ENCODE peak calls at places on chromosomes 4 and X, in seven cellular contexts. B is uterus, L is GM12864, C is left lung, Z is endothelial cell of umbilical vein, I is astrocyte of the spinal cord, H is neural progenitor cell. S is an unnamed sample.

GRCh38 chrX:10350221-10350620 is 193.4 kb downstream of the CLCN4 start:
- DNase-seq in B (no peak), I (no peak), L (no peak), C (no peak), Z (no peak), H (no peak), S (no peak)

GRCh38 chr4:53281438-53281837 is 84.4 kb downstream of the SCFD2 start:
- DNase-seq in C (no peak), I (no peak), B (no peak), L (no peak), H (no peak), Z (no peak), S (no peak)

GRCh38 chr4:175273995-175274753 is 356.0 kb downstream of the ADAM29 start:
- DNase-seq in L (no peak), I (peak), C (no peak), H (no peak), B (no peak), Z (no peak), S (no peak)

GRCh38 chr4:80027611-80028010 is 45.4 kb downstream of the ANTXR2 start:
- DNase-seq in L (no peak), B (no peak), C (no peak), I (no peak), Z (no peak), H (no peak), S (no peak)

GRCh38 chr4:80035336-80035735 is 37.7 kb downstream of the ANTXR2 start:
- DNase-seq in C (no peak), Z (peak), L (no peak), B (no peak), I (no peak), H (no peak), S (no peak)

GRCh38 chr4:174080361-174080760 is 203.1 kb downstream of the FBXO8 start:
- DNase-seq in C (no peak), H (no peak), Z (no peak), B (no peak), I (no peak), L (no peak), S (no peak)

GRCh38 chr4:1470393-1470670 is 64.1 kb upstream of the NKX1-1 start:
- DNase-seq in I (no peak), H (no peak), C (no peak), B (no peak), L (no peak), Z (no peak), S (no peak)

GRCh38 chr4:112183252-112183651 is 38.0 kb downstream of the FAM241A start:
- DNase-seq in I (no peak), C (no peak), Z (no peak), B (no peak), H (no peak), L (no peak), S (no peak)

GRCh38 chr4:185093573-185093972 is 49.5 kb upstream of the SLC25A4 start:
- DNase-seq in B (no peak), C (no peak), I (no peak), L (no peak), H (no peak), Z (no peak), S (no peak)

GRCh38 chrX:156001001-156001666 is 3.6 kb downstream of the IL9R start:
- DNase-seq in Z (no peak), H (no peak), C (no peak), I (no peak), B (no peak), L (no peak), S (no peak)

GRCh38 chr4:7742807-7743158 is 196.9 kb downstream of the AFAP1 start:
- DNase-seq in B (no peak), Z (no peak), I (no peak), C (peak), L (no peak), H (no peak), S (no peak)

GRCh38 chr4:37489697-37490096 is 196.5 kb downstream of the RELL1 start:
- DNase-seq in C (no peak), L (no peak), H (no peak), Z (no peak), I (no peak), B (no peak), S (no peak)

GRCh38 chr4:4477796-4478195 is 64.1 kb downstream of the STX18 start:
- DNase-seq in L (no peak), B (no peak), C (no peak), H (no peak), Z (no peak), I (no peak), S (no peak)

GRCh38 chrX:49286136-49286535 is 16.5 kb downstream of the PPP1R3F start:
- DNase-seq in C (no peak), B (no peak), H (no peak), Z (no peak), I (no peak), L (no peak), S (no peak)

DNA sequence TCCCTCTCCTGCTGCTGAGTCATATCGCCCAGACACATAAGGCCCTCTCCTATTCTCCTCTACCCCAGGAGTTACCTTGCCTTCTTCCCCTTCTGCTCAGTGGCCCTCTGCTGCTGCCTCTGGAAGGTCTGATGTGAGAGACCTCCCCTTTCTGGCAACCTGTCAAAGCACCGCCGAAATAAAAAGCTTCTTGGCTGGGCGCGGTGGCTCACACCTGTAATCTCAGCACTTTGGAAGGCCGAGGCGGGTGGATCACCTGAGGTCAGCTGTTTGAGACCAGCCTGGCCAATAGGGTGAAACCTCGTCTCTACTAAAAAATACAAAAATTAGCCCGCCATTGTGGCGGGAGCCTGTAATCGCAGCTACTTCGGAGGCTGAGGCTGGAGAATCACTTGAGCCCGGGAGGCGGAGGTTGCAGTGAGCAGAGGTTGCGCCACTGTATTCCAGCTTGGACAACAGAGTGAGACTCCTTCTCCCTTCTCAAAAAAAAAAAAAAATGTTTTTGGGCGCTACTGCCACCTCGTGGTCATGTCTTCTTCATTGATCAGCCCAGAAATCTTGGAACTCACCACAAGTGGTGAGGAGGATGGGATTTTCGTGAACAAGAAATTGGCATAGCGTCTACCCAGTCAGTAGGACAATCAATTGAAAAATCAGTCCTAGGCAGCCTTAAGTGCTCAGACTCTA is 8.6 kb upstream of the ZXDA start:
- DNase-seq in Z (peak), L (no peak), I (peak), H (no peak), C (no peak), B (peak), S (no peak)
- TF ChIP-seq CTCF in Z (peak), L (peak), I (peak), H (peak), C (peak), B (peak), S (peak)

DNA sequence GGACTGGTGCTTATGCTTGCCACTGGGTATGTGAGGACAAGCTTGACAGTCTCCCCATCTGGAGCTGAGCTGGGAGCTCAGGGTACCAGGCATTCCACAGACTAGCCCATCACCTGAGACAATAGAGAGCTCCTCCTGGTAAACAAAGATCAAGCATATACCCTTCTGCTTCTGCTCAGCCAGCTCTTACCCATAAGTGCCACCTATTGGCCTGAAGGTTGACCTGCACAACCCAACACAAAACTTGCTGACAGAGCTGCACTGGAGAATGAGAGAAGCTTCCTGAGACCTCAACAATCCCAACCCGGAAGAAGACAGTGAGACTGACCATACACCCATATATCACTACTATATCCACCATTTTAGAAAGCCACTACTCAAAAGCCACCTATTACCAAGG is 1049.2 kb upstream of the INTU start:
- DNase-seq in Z (peak), C (no peak), L (no peak), I (no peak), H (peak), B (no peak), S (no peak)
- TF ChIP-seq CTCF in Z (no peak), C (peak), L (peak), I (peak), H (peak), B (no peak), S (peak)

GRCh38 chrX:127037179-127037578 is 217.7 kb downstream of the PRR32 start:
- DNase-seq in B (no peak), I (no peak), Z (no peak), H (no peak), L (no peak), C (no peak), S (no peak)

DNA sequence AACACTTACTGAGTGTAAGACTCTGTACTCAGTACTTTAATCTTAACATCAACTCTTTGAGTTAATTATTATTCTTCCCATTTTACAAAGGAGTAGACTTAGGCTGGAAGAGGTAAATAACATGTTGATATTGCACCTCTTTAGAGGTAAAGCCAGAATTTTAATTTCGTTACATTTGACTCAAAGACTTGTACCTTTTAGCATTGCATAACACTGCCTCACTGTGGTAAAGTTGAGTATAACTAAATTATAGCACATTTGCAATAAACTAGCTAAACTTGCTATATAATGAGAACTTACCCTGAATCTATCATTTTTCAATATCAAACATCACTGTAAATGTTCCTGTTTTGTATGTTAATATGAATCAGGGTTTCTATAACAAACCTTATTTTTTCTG is 218.5 kb downstream of the PRR32 start:
- DNase-seq in C (no peak), B (no peak), I (no peak), Z (no peak), L (no peak), H (peak), S (no peak)
- TF ChIP-seq CTCF in C (no peak), B (no peak), I (no peak), Z (no peak), L (no peak), H (peak), S (no peak)

GRCh38 chr4:87974856-87975462 is 555 bp upstream of the SPP1 start:
- DNase-seq in L (no peak), C (peak), B (no peak), Z (no peak), H (no peak), I (no peak), S (no peak)
- TF ChIP-seq CTCF in L (no peak), C (no peak), B (no peak), Z (no peak), H (no peak), I (no peak), S (no peak)

DNA sequence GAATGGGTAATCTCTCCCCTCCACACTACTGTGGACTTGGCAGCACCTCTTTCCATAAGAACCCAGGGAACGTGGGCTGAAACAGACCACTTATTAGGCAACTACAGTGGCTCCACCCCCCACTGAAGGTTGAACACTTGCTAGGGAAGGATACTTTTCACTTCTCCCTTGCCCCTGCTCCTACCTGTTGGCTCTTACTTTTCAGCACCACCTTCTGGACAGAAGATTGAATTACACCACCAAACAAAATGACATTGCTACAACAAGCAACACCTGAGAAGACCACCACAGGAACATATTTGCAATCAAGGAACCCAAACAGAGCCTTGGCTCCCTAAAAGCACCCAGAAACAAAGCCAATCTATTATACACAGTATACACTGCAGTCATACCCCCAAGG is 132.1 kb upstream of the CXCL13 start:
- DNase-seq in B (no peak), H (peak), I (no peak), C (no peak), Z (peak), L (peak), S (no peak)
- TF ChIP-seq CTCF in B (no peak), H (peak), I (peak), C (peak), Z (peak), L (peak), S (peak)

GRCh38 chr4:150962245-150962644 is 52.8 kb downstream of the LRBA start:
- DNase-seq in H (no peak), I (no peak), L (no peak), Z (peak), B (no peak), C (no peak), S (no peak)

GRCh38 chr4:150964754-150965153 is 50.3 kb downstream of the LRBA start:
- DNase-seq in H (no peak), C (no peak), B (no peak), L (no peak), I (no peak), Z (no peak), S (no peak)

GRCh38 chr4:150961566-150961965 is 53.5 kb downstream of the LRBA start:
- DNase-seq in L (no peak), H (no peak), I (no peak), B (no peak), C (no peak), Z (peak), S (no peak)

GRCh38 chr4:150960079-150960478 is 55.0 kb downstream of the LRBA start:
- DNase-seq in C (no peak), Z (peak), H (peak), I (no peak), L (no peak), B (no peak), S (no peak)

DNA sequence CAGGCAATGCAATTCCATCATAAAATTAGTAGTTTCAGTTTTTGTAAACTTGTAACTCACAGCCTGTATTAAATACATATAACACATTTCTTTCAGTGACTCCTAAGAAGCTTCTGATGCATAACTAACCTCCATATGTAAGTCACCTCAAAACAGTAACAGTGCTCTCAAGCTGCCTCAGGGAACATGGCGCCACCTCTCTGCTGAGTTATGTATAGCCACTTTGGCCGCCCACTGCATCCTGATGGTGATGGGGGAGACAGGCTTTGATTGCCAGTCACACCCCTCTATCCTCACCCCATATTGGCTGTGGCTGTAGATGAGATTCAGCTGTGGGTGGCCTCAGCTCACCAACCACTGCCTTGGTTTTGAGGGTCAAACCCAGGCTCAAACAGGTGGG is 54.3 kb downstream of the LRBA start:
- DNase-seq in H (peak), I (no peak), B (no peak), C (peak), Z (peak), L (no peak), S (no peak)
- TF ChIP-seq CTCF in H (peak), I (peak), B (no peak), C (peak), Z (peak), L (peak), S (peak)

GRCh38 chrX:40652664-40653063 is 5.3 kb upstream of the CXorf38 start:
- DNase-seq in H (no peak), B (no peak), L (no peak), I (no peak), Z (no peak), C (no peak), S (no peak)

GRCh38 chrX:40647307-40648197 is at the start of gene CXorf38:
- DNase-seq in Z (peak), H (peak), L (peak), C (peak), I (peak), B (peak), S (peak)

GRCh38 chrX:40646489-40647306 is 663 bp downstream of the CXorf38 start:
- DNase-seq in L (no peak), C (peak), I (peak), B (peak), H (peak), Z (peak), S (no peak)

GRCh38 chrX:40653535-40653934 is 6.2 kb upstream of the CXorf38 start:
- DNase-seq in Z (no peak), L (no peak), C (no peak), B (no peak), H (no peak), I (no peak), S (no peak)

GRCh38 chrX:40651620-40652223 is 4.4 kb upstream of the CXorf38 start:
- DNase-seq in C (no peak), H (peak), I (peak), L (peak), B (peak), Z (peak), S (peak)
- TF ChIP-seq CTCF in C (peak), H (peak), I (peak), L (peak), B (peak), Z (peak), S (peak)